ENCODE peak calls at places on chromosome 21, in five cellular contexts. I is progenitor cell of endocrine pancreas, H is sigmoid colon, P is NCI-H774, O is occipital lobe. E is an unnamed sample.

GRCh38 chr21:26964379-26964778 is 2.5 kb downstream of the ADAMTS5 start:
- DNase-seq in H (peak), I (no peak), O (no peak), P (no peak), E (peak)

GRCh38 chr21:21664871-21665270 is 666.7 kb downstream of the NCAM2 start:
- DNase-seq in H (no peak), I (no peak), O (no peak), P (no peak), E (no peak)

GRCh38 chr21:44035244-44035643 is 23.1 kb downstream of the TRAPPC10 start:
- DNase-seq in H (no peak), O (no peak), P (no peak), I (no peak), E (no peak)

GRCh38 chr21:29296452-29296851 is 2.3 kb upstream of the BACH1 start:
- DNase-seq in H (no peak), P (no peak), O (no peak), I (no peak), E (no peak)

GRCh38 chr21:37658994-37659458 is 257.2 kb downstream of the KCNJ6 start:
- DNase-seq in H (peak), O (no peak), P (no peak), I (no peak), E (no peak)

GRCh38 chr21:38669186-38669585 is 136.5 kb upstream of the ETS2 start:
- DNase-seq in P (peak), H (no peak), O (no peak), I (no peak), E (no peak)

GRCh38 chr21:36200089-36200561 is 43.5 kb downstream of the DOP1B start:
- DNase-seq in P (no peak), H (no peak), I (no peak), O (no peak), E (no peak)

GRCh38 chr21:45236481-45236880 is 51.2 kb downstream of the POFUT2 start:
- DNase-seq in P (no peak), O (no peak), H (no peak), I (no peak), E (no peak)

GRCh38 chr21:14901482-14901958 is 163.3 kb downstream of the NRIP1 start:
- DNase-seq in O (no peak), P (no peak), H (no peak), I (no peak), E (no peak)

GRCh38 chr21:42395910-42396625 is at the start of gene TMPRSS3:
- DNase-seq in H (peak), P (peak), I (no peak), O (no peak), E (no peak)

GRCh38 chr21:41630249-41630648 is 122.3 kb upstream of the TMPRSS2 start:
- DNase-seq in I (no peak), O (no peak), P (no peak), H (no peak), E (no peak)

GRCh38 chr21:39022901-39023693 is 160.2 kb downstream of the PSMG1 start:
- DNase-seq in H (peak), P (peak), I (no peak), O (no peak), E (peak)

E was measured in heart left ventricle.